ENCODE peak calls at places on chromosomes 7 and 10, in five cellular contexts. V is psoas muscle; E is HCT116; S is CD8-positive, alpha-beta T cell; H is right cardiac atrium. L is an unnamed sample.
A peak's percentile ranks its signal among the peaks of the same experiment; 100 is the strongest.

GRCh38 chr10:121503587-121504051 is 94.6 kb downstream of the FGFR2 start:
- DNase-seq in E (no peak), H (no peak), V (no peak), S (no peak), L (no peak)

GRCh38 chr10:71496927-71497801 is 100.4 kb downstream of the CDH23 start:
- DNase-seq in S (no peak), H (no peak), E (no peak), V (no peak), L (no peak)

GRCh38 chr7:129775695-129776396 is 164.3 kb downstream of the NRF1 start:
- DNase-seq in E (no peak), S (no peak), V (no peak), H (no peak), L (peak; percentile 69)

GRCh38 chr7:110010379-110010778 is 1080.5 kb upstream of the LRRN3 start:
- DNase-seq in S (no peak), V (no peak), E (no peak), H (no peak), L (no peak)

GRCh38 chr7:40072268-40072667 is 62.2 kb downstream of the MPLKIP start:
- DNase-seq in V (no peak), S (no peak), H (no peak), E (no peak), L (no peak)

GRCh38 chr7:138097064-138097741 is 20.9 kb downstream of the AKR1D1 start:
- DNase-seq in S (no peak), V (no peak), H (no peak), E (peak; percentile 41), L (no peak)

GRCh38 chr7:101172854-101173751 is 7.0 kb downstream of the NAT16 start:
- DNase-seq in V (peak; percentile 86), H (peak; percentile 81), E (no peak), S (no peak), L (peak; percentile 92)

GRCh38 chr7:149878523-149878921 is 4.8 kb downstream of the ATP6V0E2 start:
- DNase-seq in S (no peak), V (no peak), H (no peak), E (no peak), L (no peak)

GRCh38 chr10:7411671-7412481 is 1.0 kb upstream of the SFMBT2 start:
- DNase-seq in E (no peak), V (no peak), S (peak; percentile 35), H (peak; percentile 18), L (peak; percentile 50)

GRCh38 chr7:14115706-14116105 is 126.2 kb upstream of the ETV1 start:
- DNase-seq in H (no peak), E (no peak), V (no peak), S (no peak), L (no peak)

GRCh38 chr7:30867483-30867882 is 44.2 kb upstream of the AQP1 start:
- DNase-seq in E (no peak), V (no peak), H (no peak), S (no peak), L (no peak)

GRCh38 chr7:54245046-54245445 is 297.1 kb upstream of the VSTM2A start:
- DNase-seq in H (no peak), S (no peak), V (no peak), E (no peak), L (no peak)

GRCh38 chr7:106346678-106347217 is 62.0 kb upstream of the NAMPT start:
- DNase-seq in H (no peak), V (no peak), S (peak; percentile 49), E (peak; percentile 96), L (no peak)

GRCh38 chr10:132481690-132482089 is 55.9 kb upstream of the INPP5A start:
- DNase-seq in E (no peak), H (no peak), S (no peak), V (no peak), L (peak; percentile 38)

GRCh38 chr10:3783721-3784432 is 1.1 kb downstream of the KLF6 start:
- DNase-seq in V (peak; percentile 91), H (peak; percentile 78), S (peak; percentile 76), E (no peak), L (peak; percentile 71)

GRCh38 chr7:129574487-129574886 is 37.0 kb upstream of the NRF1 start:
- DNase-seq in H (no peak), S (no peak), E (no peak), V (peak; percentile 60), L (no peak)

GRCh38 chr10:95406651-95407280 is 116.0 kb upstream of the PDLIM1 start:
- DNase-seq in S (no peak), V (peak; percentile 93), E (no peak), H (peak; percentile 77), L (peak; percentile 88)

GRCh38 chr7:16189026-16189715 is 232.2 kb downstream of the CRPPA start:
- DNase-seq in H (no peak), E (no peak), S (no peak), V (no peak), L (no peak)

GRCh38 chr10:670990-671389 is 18.5 kb downstream of the DIP2C start:
- DNase-seq in E (no peak), V (no peak), H (no peak), S (no peak), L (no peak)
- H3K4me1 ChIP-seq in E (no peaks in the 10 kb centered on the region), V (peaks cover 17% of the 10 kb centered on the region), H (no peaks in the 10 kb centered on the region), S (no peaks in the 10 kb centered on the region), L (no peaks in the 10 kb centered on the region)

GRCh38 chr7:102979670-102980069 is 66.9 kb downstream of the LRRC17 start:
- DNase-seq in S (no peak), V (no peak), E (no peak), H (no peak), L (no peak)
- H3K4me3 ChIP-seq in S (no peak overlapping the region), V (no peak overlapping the region), E (no peak overlapping the region), H (no peak overlapping the region), L (no peak overlapping the region)

GRCh38 chr10:13087986-13088618 is 11.9 kb upstream of the OPTN start:
- DNase-seq in S (no peak), H (no peak), E (peak; percentile 29), V (no peak), L (no peak)
- H3K27ac ChIP-seq in S (no peak overlapping the region), H (no peak overlapping the region), E (no peak overlapping the region), V (no peak overlapping the region), L (no peak overlapping the region)

DNA sequence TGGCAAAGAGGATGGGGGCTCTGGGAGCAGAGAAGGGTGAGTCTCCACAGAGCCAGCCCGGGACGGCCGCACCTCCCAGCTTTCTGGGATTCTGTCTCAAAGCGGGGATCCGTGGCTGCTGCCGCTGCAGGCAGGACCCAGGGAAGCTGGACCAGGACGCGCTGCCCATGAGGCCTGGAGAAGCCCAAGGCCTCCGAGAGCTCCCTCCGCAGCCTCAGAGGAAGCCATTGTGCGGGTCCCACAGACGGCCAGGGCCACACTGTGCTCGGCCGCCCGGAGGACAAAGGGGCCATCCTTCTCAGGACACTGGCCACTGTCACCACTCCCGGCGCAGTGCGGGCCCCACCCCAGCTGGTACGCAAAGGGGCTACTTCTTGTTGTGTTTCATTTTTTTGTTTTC is 79.3 kb upstream of the PDGFA start:
- DNase-seq in E (no peak), V (no peak), H (no peak), S (no peak), L (peak; percentile 73)
- H3K4me1 ChIP-seq in E (no peaks in the 10 kb centered on the region), V (peaks cover 2% of the 10 kb centered on the region), H (no peaks in the 10 kb centered on the region), S (peaks cover 59% of the 10 kb centered on the region), L (no peaks in the 10 kb centered on the region)

GRCh38 chr7:50305697-50306300 is 1.3 kb downstream of the IKZF1 start:
- DNase-seq in S (no peak), H (no peak), V (no peak), E (no peak), L (no peak)

GRCh38 chr7:50309130-50309478 is 4.6 kb downstream of the IKZF1 start:
- DNase-seq in H (no peak), S (no peak), V (no peak), E (no peak), L (no peak)

GRCh38 chr7:50306491-50307367 is 2.2 kb downstream of the IKZF1 start:
- DNase-seq in V (no peak), E (no peak), S (no peak), H (no peak), L (no peak)

GRCh38 chr7:50308301-50309129 is 4.0 kb downstream of the IKZF1 start:
- DNase-seq in H (no peak), V (no peak), E (no peak), S (no peak), L (no peak)

GRCh38 chr7:50307368-50308012 is 3.0 kb downstream of the IKZF1 start:
- DNase-seq in E (no peak), V (no peak), S (peak; percentile 86), H (no peak), L (no peak)
- H3K4me3 ChIP-seq in E (no peak overlapping the region), V (peak overlapping the region; percentile 11), S (peak overlapping the region; percentile 96), H (no peak overlapping the region), L (no peak overlapping the region)

GRCh38 chr10:53598914-53599313 is 826.3 kb upstream of the MBL2 start:
- DNase-seq in H (no peak), S (no peak), E (no peak), V (no peak), L (no peak)
- H3K27ac ChIP-seq in H (no peak overlapping the region), S (no peak overlapping the region), E (no peak overlapping the region), V (no peak overlapping the region), L (no peak overlapping the region)

L was measured in aorta.